ENCODE peak calls at places on chromosome 17, in four cellular contexts. One of them, this sample, is unnamed.
A peak's percentile ranks its signal among the peaks of the same experiment; 100 is the strongest.

GRCh38 chr17:7707446-7707845 is 2.4 kb downstream of the EFNB3 start:
- DNase-seq in neural progenitor cell: peak; percentile 64
- DNase-seq in HCT116: no peak
- DNase-seq in A549: no peak
- DNase-seq in this sample: no peak

GRCh38 chr17:32917842-32918241 is 10.1 kb upstream of the TMEM98 start:
- DNase-seq in A549: no peak
- DNase-seq in neural progenitor cell: no peak
- DNase-seq in HCT116: no peak
- DNase-seq in this sample: no peak

GRCh38 chr17:12683299-12683698 is 17.6 kb downstream of the MYOCD start:
- DNase-seq in neural progenitor cell: no peak
- DNase-seq in HCT116: no peak
- DNase-seq in A549: no peak
- DNase-seq in this sample: no peak

GRCh38 chr17:79261361-79262072 is 186.9 kb downstream of the ENGASE start:
- DNase-seq in neural progenitor cell: no peak
- DNase-seq in A549: no peak
- DNase-seq in HCT116: no peak
- DNase-seq in this sample: no peak

GRCh38 chr17:8059131-8059530 is 20.3 kb downstream of the ALOX15B start:
- DNase-seq in A549: no peak
- DNase-seq in neural progenitor cell: no peak
- DNase-seq in HCT116: no peak
- DNase-seq in this sample: no peak

GRCh38 chr17:31649302-31649701 is 209.7 kb downstream of the COPRS start:
- DNase-seq in neural progenitor cell: no peak
- DNase-seq in HCT116: no peak
- DNase-seq in A549: no peak
- DNase-seq in this sample: no peak

GRCh38 chr17:80899402-80900268 is 92.0 kb upstream of the CHMP6 start:
- DNase-seq in HCT116: peak; percentile 40
- DNase-seq in neural progenitor cell: peak; percentile 51
- DNase-seq in A549: peak; percentile 70
- DNase-seq in this sample: peak; percentile 45

GRCh38 chr17:71237903-71238538 is 882.8 kb upstream of the SOX9 start:
- DNase-seq in A549: peak; percentile 6
- DNase-seq in neural progenitor cell: no peak
- DNase-seq in HCT116: peak; percentile 57
- DNase-seq in this sample: peak; percentile 39

GRCh38 chr17:27782791-27783206 is 17.5 kb downstream of the NOS2 start:
- DNase-seq in HCT116: no peak
- DNase-seq in neural progenitor cell: no peak
- DNase-seq in A549: no peak
- DNase-seq in this sample: peak; percentile 25

GRCh38 chr17:14904406-14904805 is 360.7 kb downstream of the PMP22 start:
- DNase-seq in HCT116: no peak
- DNase-seq in A549: no peak
- DNase-seq in neural progenitor cell: no peak
- DNase-seq in this sample: no peak

GRCh38 chr17:49434821-49435581 is 20.3 kb upstream of the PHB1 start:
- DNase-seq in A549: peak; percentile 95
- DNase-seq in neural progenitor cell: peak; percentile 62
- DNase-seq in HCT116: peak; percentile 74
- DNase-seq in this sample: peak; percentile 63

GRCh38 chr17:76014100-76014924 is 12.8 kb downstream of the EVPL start:
- DNase-seq in HCT116: peak; percentile 46
- DNase-seq in A549: peak; percentile 87
- DNase-seq in neural progenitor cell: peak; percentile 93
- DNase-seq in this sample: peak; percentile 93

GRCh38 chr17:53627511-53627910 is 195.2 kb upstream of the KIF2B start:
- DNase-seq in HCT116: no peak
- DNase-seq in A549: peak; percentile 17
- DNase-seq in neural progenitor cell: no peak
- DNase-seq in this sample: no peak

GRCh38 chr17:81239714-81240555 is 817 bp downstream of the NDUFAF8 start:
- DNase-seq in HCT116: no peak
- DNase-seq in neural progenitor cell: peak; percentile 57
- DNase-seq in A549: peak; percentile 60
- DNase-seq in this sample: peak; percentile 76

GRCh38 chr17:83036666-83037065 is 42.7 kb upstream of the METRNL start:
- DNase-seq in HCT116: no peak
- DNase-seq in neural progenitor cell: no peak
- DNase-seq in A549: no peak
- DNase-seq in this sample: no peak

GRCh38 chr17:7884581-7885356 is 3.8 kb upstream of the CHD3 start:
- DNase-seq in A549: no peak
- DNase-seq in HCT116: no peak
- DNase-seq in neural progenitor cell: peak; percentile 48
- DNase-seq in this sample: peak; percentile 32

GRCh38 chr17:48441231-48441711 is 11.3 kb upstream of the SKAP1 start:
- DNase-seq in HCT116: no peak
- DNase-seq in A549: no peak
- DNase-seq in neural progenitor cell: no peak
- DNase-seq in this sample: peak; percentile 95

GRCh38 chr17:60160829-60161501 is 11.2 kb downstream of the CA4 start:
- DNase-seq in HCT116: no peak
- DNase-seq in neural progenitor cell: no peak
- DNase-seq in A549: no peak
- DNase-seq in this sample: no peak

GRCh38 chr17:32120086-32120485 is 22.2 kb upstream of the RHOT1 start:
- DNase-seq in A549: no peak
- DNase-seq in HCT116: no peak
- DNase-seq in neural progenitor cell: peak; percentile 56
- DNase-seq in this sample: no peak

GRCh38 chr17:42159796-42160551 is 5.2 kb upstream of the RAB5C start:
- DNase-seq in A549: no peak
- DNase-seq in HCT116: no peak
- DNase-seq in neural progenitor cell: no peak
- DNase-seq in this sample: no peak

GRCh38 chr17:59631221-59631720 is 11.6 kb downstream of the CLTC start:
- DNase-seq in A549: no peak
- DNase-seq in HCT116: no peak
- DNase-seq in neural progenitor cell: no peak
- DNase-seq in this sample: no peak

GRCh38 chr17:17784599-17785264 is 52.1 kb downstream of the SREBF1 start:
- DNase-seq in A549: peak; percentile 69
- DNase-seq in neural progenitor cell: peak; percentile 56
- DNase-seq in HCT116: no peak
- DNase-seq in this sample: peak; percentile 82
- TF ChIP-seq CTCF in A549: no peak
- TF ChIP-seq CTCF in neural progenitor cell: peak; percentile 19
- TF ChIP-seq CTCF in HCT116: peak; percentile 37
- TF ChIP-seq CTCF in this sample: peak; percentile 64

GRCh38 chr17:57707892-57708291 is 37.2 kb downstream of the CCDC182 start:
- DNase-seq in HCT116: no peak
- DNase-seq in neural progenitor cell: peak; percentile 71
- DNase-seq in A549: no peak
- DNase-seq in this sample: no peak
- H3K4me2 ChIP-seq in HCT116: no peak overlapping the region
- H3K4me2 ChIP-seq in neural progenitor cell: peak overlapping the region; percentile 69
- H3K4me2 ChIP-seq in A549: no peak overlapping the region
- H3K4me2 ChIP-seq in this sample: no peak overlapping the region

GRCh38 chr17:40883960-40884359 is 1.1 kb downstream of the KRT20 start:
- DNase-seq in neural progenitor cell: no peak
- DNase-seq in HCT116: no peak
- DNase-seq in A549: no peak
- DNase-seq in this sample: no peak

GRCh38 chr17:40886090-40886489 is 1.0 kb upstream of the KRT20 start:
- DNase-seq in A549: no peak
- DNase-seq in neural progenitor cell: no peak
- DNase-seq in HCT116: no peak
- DNase-seq in this sample: no peak

GRCh38 chr17:40883031-40883430 is 2.0 kb downstream of the KRT20 start:
- DNase-seq in HCT116: no peak
- DNase-seq in A549: no peak
- DNase-seq in neural progenitor cell: no peak
- DNase-seq in this sample: no peak

GRCh38 chr17:40888321-40888720 is 3.3 kb upstream of the KRT20 start:
- DNase-seq in HCT116: no peak
- DNase-seq in neural progenitor cell: no peak
- DNase-seq in A549: no peak
- DNase-seq in this sample: no peak

DNA sequence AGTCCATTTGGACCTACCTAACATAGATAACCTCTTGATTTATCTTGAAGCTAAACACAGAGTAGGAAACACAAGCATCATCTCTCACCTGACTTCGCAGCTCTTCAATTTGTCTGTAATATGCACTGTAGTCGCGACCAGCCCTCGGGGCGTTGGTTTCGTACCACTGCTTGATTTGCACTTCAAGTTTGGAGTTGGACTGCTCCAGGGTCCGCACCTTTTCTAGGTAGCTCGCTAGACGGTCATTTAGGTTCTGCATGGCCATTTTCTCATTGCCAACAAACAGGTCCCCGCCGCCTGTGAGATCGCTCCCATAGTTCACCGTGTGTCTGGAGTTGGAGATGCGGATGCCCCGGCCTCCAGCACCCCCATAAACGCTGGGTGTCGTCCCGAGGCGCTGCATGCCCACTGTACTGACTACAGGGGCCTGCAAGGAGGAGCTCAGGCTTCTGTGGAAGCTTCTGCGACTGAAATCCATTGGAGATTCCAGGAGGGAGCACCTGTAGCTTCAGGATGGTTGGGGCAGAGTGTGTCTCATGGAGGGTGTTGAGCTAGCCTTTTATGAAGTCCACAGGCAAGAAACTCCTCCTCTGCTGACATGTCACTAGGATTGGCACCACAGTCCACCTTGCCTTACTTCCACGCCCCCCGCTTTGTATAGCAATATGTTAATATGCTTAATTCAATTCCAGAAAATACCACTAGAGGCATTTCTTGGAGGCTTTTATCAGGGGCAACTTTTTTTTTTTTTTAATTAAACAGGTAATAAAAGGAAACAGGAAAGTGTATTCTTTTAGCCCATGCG is at the start of gene KRT20:
- DNase-seq in HCT116: no peak
- DNase-seq in neural progenitor cell: no peak
- DNase-seq in A549: peak; percentile 64
- DNase-seq in this sample: peak; percentile 9
- TF ChIP-seq CTCF in HCT116: peak; percentile 32
- TF ChIP-seq CTCF in neural progenitor cell: peak; percentile 20
- TF ChIP-seq CTCF in A549: peak; percentile 17
- TF ChIP-seq CTCF in this sample: peak; percentile 56

GRCh38 chr17:43477832-43478634 is 5.7 kb upstream of the DHX8 start:
- DNase-seq in A549: no peak
- DNase-seq in HCT116: no peak
- DNase-seq in neural progenitor cell: no peak
- DNase-seq in this sample: no peak

GRCh38 chr17:43482103-43483012 is 1.4 kb upstream of the DHX8 start:
- DNase-seq in neural progenitor cell: no peak
- DNase-seq in HCT116: no peak
- DNase-seq in A549: no peak
- DNase-seq in this sample: peak; percentile 9

GRCh38 chr17:43479948-43480347 is 3.8 kb upstream of the DHX8 start:
- DNase-seq in A549: no peak
- DNase-seq in neural progenitor cell: no peak
- DNase-seq in HCT116: no peak
- DNase-seq in this sample: no peak

DNA sequence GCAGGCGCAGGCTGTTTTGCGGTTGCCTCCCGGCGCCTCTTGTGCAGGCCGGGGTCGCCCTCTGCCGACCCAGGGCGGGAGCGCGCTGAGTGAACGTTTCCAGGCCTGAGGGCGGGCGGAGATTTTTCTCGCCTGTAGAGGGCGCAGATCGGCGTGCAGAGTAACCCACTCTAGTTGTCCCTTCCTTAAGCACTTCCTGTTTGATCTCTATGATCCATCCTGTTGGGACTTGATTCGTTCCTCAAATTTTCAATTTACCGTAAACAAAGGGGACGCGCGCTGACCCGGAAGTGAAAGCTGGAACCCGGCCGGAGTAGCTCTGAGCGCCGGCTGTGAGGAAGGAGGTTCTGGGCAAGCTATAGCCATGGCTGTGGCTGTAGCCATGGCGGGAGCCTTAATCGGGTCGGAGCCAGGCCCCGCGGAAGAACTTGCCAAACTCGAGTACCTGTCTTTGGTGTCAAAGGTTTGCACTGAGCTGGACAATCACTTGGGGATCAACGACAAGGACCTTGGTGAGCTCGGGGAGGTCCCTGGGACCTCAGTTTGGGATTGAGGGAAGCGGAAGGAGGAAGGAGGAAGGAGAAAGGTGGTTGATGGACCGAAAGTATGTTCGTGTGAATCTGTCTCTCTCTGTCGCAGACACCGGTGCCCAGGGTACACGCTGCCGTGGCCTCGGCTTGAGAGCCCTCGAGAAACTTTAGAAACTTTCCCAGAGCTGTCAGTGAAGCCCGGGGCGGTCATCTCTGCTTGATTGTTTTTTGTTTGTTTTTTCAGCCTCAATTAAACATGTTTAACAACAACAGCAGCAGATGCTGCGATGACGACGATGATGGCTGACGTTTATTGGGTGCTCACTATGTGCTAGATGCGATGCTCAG is at the start of gene DHX8:
- DNase-seq in neural progenitor cell: peak; percentile 98
- DNase-seq in A549: peak; percentile 99
- DNase-seq in HCT116: peak; percentile 98
- DNase-seq in this sample: peak; percentile 98
- H3K4me2 ChIP-seq in neural progenitor cell: peak within 1 kb of the TSS; percentile 84
- H3K4me2 ChIP-seq in A549: peak within 1 kb of the TSS; percentile 95
- H3K4me2 ChIP-seq in HCT116: peak within 1 kb of the TSS; percentile 94
- H3K4me2 ChIP-seq in this sample: peak within 1 kb of the TSS; percentile 83

DNA sequence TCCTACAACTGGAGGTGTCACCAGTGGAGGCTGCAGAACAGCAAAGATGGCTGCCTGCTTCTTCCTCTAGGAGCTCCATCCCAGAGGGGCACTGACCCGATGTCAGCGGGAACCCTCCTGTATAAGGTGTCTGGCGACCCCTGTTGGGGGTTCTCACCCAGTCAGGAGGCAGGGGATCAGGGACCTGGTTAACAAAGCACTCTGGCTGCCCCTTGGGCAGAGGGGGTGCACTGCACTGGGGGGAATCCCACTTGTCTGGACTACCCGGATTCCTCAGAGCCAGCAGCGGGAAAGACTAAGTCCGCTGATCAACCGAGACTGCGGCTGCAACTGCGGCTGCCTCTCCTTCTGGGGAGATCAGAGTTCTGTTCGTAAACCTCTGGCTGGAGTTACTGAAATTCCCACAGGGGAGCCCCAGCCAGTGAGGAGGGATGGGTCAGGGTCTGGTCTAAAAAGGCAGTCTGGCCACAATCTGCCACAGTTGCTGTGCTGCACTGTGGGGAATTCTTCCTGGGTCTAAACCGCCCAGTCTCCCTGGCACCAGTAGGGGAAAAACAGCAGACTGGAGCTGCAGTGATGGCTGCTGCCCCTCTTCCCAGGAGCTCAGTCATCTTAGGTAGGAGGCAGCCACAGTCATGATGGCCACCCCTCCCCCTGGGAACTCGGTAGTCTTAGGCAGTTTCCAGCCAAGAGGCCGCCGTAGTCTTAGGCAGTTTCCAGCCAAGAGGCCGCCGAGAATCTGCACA is 213.4 kb downstream of the CYB561 start:
- DNase-seq in A549: no peak
- DNase-seq in HCT116: no peak
- DNase-seq in neural progenitor cell: no peak
- DNase-seq in this sample: peak; percentile 4
- TF ChIP-seq CTCF in A549: no peak
- TF ChIP-seq CTCF in HCT116: no peak
- TF ChIP-seq CTCF in neural progenitor cell: no peak
- TF ChIP-seq CTCF in this sample: peak; percentile 43